ENCODE peak calls at places on chromosomes 12 and 14, in nine cellular contexts. E, D, M, Q, S, H, C, U and F are unnamed samples.

GRCh38 chr12:79174656-79175055 is 310.1 kb downstream of the SYT1 start:
- DNase-seq in H (no peak), E (peak), U (no peak), D (peak), C (peak), S (peak), Q (no peak), M (no peak), F (peak)

GRCh38 chr12:12723147-12723680 is 6.0 kb downstream of the CDKN1B start:
- DNase-seq in D (no peak), E (no peak), S (peak), H (no peak), Q (no peak), U (no peak), C (peak), M (no peak), F (peak)

GRCh38 chr12:499837-500458 is 40.2 kb downstream of the B4GALNT3 start:
- DNase-seq in M (no peak), Q (no peak), H (no peak), C (no peak), D (no peak), U (no peak), S (peak), E (no peak), F (no peak)

GRCh38 chr12:59087077-59087673 is 166.9 kb upstream of the LRIG3 start:
- DNase-seq in U (no peak), C (peak), S (peak), M (no peak), H (no peak), Q (no peak), D (no peak), E (no peak), F (peak)

GRCh38 chr14:99131632-99132271 is 140.2 kb downstream of the BCL11B start:
- DNase-seq in M (no peak), E (no peak), U (no peak), H (no peak), S (no peak), C (no peak), D (no peak), Q (no peak), F (no peak)

GRCh38 chr14:105193916-105194782 is 13.0 kb upstream of the NUDT14 start:
- DNase-seq in M (peak), Q (peak), E (no peak), U (no peak), S (peak), H (no peak), C (peak), D (no peak), F (peak)

GRCh38 chr14:55846852-55847471 is 267.0 kb downstream of the KTN1 start:
- DNase-seq in M (no peak), D (peak), E (no peak), U (no peak), S (peak), C (no peak), H (no peak), Q (no peak), F (no peak)

GRCh38 chr14:22226381-22226780 is 362.6 kb downstream of the DAD1 start:
- DNase-seq in D (no peak), M (no peak), E (peak), H (no peak), C (no peak), S (no peak), Q (peak), U (no peak), F (no peak)

GRCh38 chr12:98421336-98421735 is 94.1 kb upstream of the TMPO start:
- DNase-seq in M (no peak), C (no peak), U (no peak), S (no peak), Q (no peak), D (no peak), H (no peak), E (no peak), F (no peak)

GRCh38 chr12:90984114-90984513 is 20.7 kb downstream of the EPYC start:
- DNase-seq in C (no peak), Q (no peak), H (no peak), M (no peak), E (no peak), D (no peak), U (no peak), S (no peak), F (no peak)

GRCh38 chr12:59780605-59781135 is 184.8 kb downstream of the SLC16A7 start:
- DNase-seq in H (no peak), U (no peak), Q (no peak), M (no peak), D (peak), E (peak), S (peak), C (no peak), F (no peak)

GRCh38 chr12:45273717-45274271 is 57.9 kb downstream of the ANO6 start:
- DNase-seq in E (peak), Q (no peak), C (peak), D (peak), S (peak), M (no peak), U (no peak), H (no peak), F (peak)

GRCh38 chr12:17064834-17065233 is 458.9 kb upstream of the LMO3 start:
- DNase-seq in H (no peak), S (no peak), D (no peak), U (no peak), M (no peak), E (no peak), C (no peak), Q (no peak), F (no peak)

GRCh38 chr12:29157486-29157946 is 8.4 kb downstream of the FAR2 start:
- DNase-seq in Q (no peak), U (no peak), D (peak), S (peak), E (peak), M (no peak), C (peak), H (no peak), F (peak)

GRCh38 chr14:102525213-102526143 is 15.9 kb upstream of the ANKRD9 start:
- DNase-seq in D (no peak), E (peak), U (no peak), M (no peak), S (peak), H (no peak), C (peak), Q (peak), F (peak)

GRCh38 chr14:52076334-52076733 is 7.5 kb upstream of the NID2 start:
- DNase-seq in M (no peak), U (no peak), H (no peak), E (peak), Q (no peak), S (peak), C (peak), D (no peak), F (peak)

GRCh38 chr12:13452955-13453570 is 256.5 kb downstream of the EMP1 start:
- DNase-seq in C (no peak), H (peak), U (no peak), M (no peak), S (no peak), Q (no peak), D (no peak), E (no peak), F (no peak)

GRCh38 chr14:23077962-23078361 is 17.0 kb downstream of the ACIN1 start:
- DNase-seq in Q (no peak), E (no peak), M (no peak), H (no peak), S (no peak), D (no peak), C (no peak), U (no peak), F (no peak)

GRCh38 chr12:52274521-52274920 is at the start of gene KRT86:
- DNase-seq in H (no peak), U (no peak), Q (no peak), E (no peak), S (no peak), C (no peak), D (no peak), M (no peak), F (no peak)

GRCh38 chr12:108727868-108728735 is 3.2 kb downstream of the CORO1C start:
- DNase-seq in D (no peak), Q (no peak), E (no peak), C (no peak), H (no peak), U (no peak), S (no peak), M (no peak), F (no peak)

GRCh38 chr12:25653487-25654175 is 100.5 kb upstream of the LMNTD1 start:
- DNase-seq in M (no peak), U (no peak), E (no peak), D (no peak), H (no peak), Q (no peak), S (peak), C (peak), F (peak)

GRCh38 chr12:113911971-113912760 is 54.0 kb downstream of the RBM19 start:
- DNase-seq in U (no peak), D (no peak), E (no peak), Q (no peak), H (no peak), M (no peak), S (no peak), C (no peak), F (no peak)

GRCh38 chr12:53974084-53975018 is at the start of gene HOTAIR:
- DNase-seq in D (no peak), E (no peak), M (no peak), U (no peak), H (no peak), Q (peak), C (no peak), S (no peak), F (no peak)

GRCh38 chr12:28242888-28243633 is 52.8 kb downstream of the CCDC91 start:
- DNase-seq in E (peak), C (peak), M (no peak), Q (no peak), D (no peak), S (peak), H (no peak), U (no peak), F (peak)

GRCh38 chr12:31915442-31915841 is 43.8 kb upstream of the RESF1 start:
- DNase-seq in Q (no peak), E (no peak), U (no peak), H (no peak), S (no peak), D (no peak), M (no peak), C (no peak), F (no peak)

GRCh38 chr12:24185787-24186186 is 236.3 kb upstream of the SOX5 start:
- DNase-seq in U (no peak), M (no peak), Q (no peak), S (no peak), E (no peak), C (no peak), H (no peak), D (no peak), F (no peak)

GRCh38 chr12:103929051-103929908 is 930 bp upstream of the HSP90B1 start:
- DNase-seq in H (peak), Q (peak), E (peak), D (peak), C (peak), M (peak), U (peak), S (peak), F (peak)

GRCh38 chr14:35287481-35288013 is 4.6 kb upstream of the PSMA6 start:
- DNase-seq in U (no peak), D (no peak), S (peak), C (peak), Q (peak), M (no peak), E (no peak), H (no peak), F (peak)

GRCh38 chr12:109255377-109255776 is 53.7 kb downstream of the FOXN4 start:
- DNase-seq in C (peak), Q (no peak), H (no peak), U (no peak), S (peak), M (no peak), E (peak), D (no peak), F (peak)

GRCh38 chr14:88908216-88908615 is 83.8 kb downstream of the TTC8 start:
- DNase-seq in C (peak), S (no peak), E (no peak), M (no peak), Q (no peak), U (no peak), H (no peak), D (no peak), F (no peak)

GRCh38 chr12:121812320-121812871 is 8.6 kb downstream of the SETD1B start:
- DNase-seq in C (peak), M (peak), Q (peak), D (no peak), H (peak), U (no peak), E (peak), S (peak), F (peak)

GRCh38 chr12:26651566-26652188 is 181.3 kb downstream of the ITPR2 start:
- DNase-seq in Q (peak), S (peak), U (no peak), C (peak), E (peak), M (no peak), D (no peak), H (peak), F (peak)

GRCh38 chr14:53545217-53545616 is 392.1 kb upstream of the DDHD1 start:
- DNase-seq in H (no peak), E (no peak), M (no peak), Q (no peak), S (no peak), U (no peak), D (no peak), C (no peak), F (no peak)

GRCh38 chr14:64938972-64939816 is 3.4 kb downstream of the GPX2 start:
- DNase-seq in H (no peak), S (no peak), D (no peak), M (peak), U (no peak), Q (no peak), C (no peak), E (no peak), F (no peak)

GRCh38 chr12:75721790-75722189 is 210.4 kb upstream of the KRR1 start:
- DNase-seq in C (no peak), E (no peak), Q (no peak), U (no peak), S (no peak), D (no peak), M (no peak), H (no peak), F (no peak)

GRCh38 chr14:95364481-95365209 is 44.9 kb upstream of the CLMN start:
- DNase-seq in Q (no peak), E (no peak), H (no peak), S (no peak), C (no peak), U (no peak), D (no peak), M (no peak), F (no peak)

GRCh38 chr14:61517861-61518802 is 177.2 kb upstream of the HIF1A start:
- DNase-seq in S (peak), H (no peak), E (no peak), M (no peak), D (no peak), C (peak), Q (no peak), U (no peak), F (peak)

GRCh38 chr12:27615331-27615891 is 80.8 kb upstream of the REP15 start:
- DNase-seq in U (no peak), Q (no peak), M (no peak), E (no peak), D (peak), S (peak), C (no peak), H (no peak), F (no peak)

GRCh38 chr12:119406811-119407210 is 72.3 kb downstream of the CCDC60 start:
- DNase-seq in M (no peak), H (no peak), E (no peak), D (no peak), S (no peak), U (no peak), Q (no peak), C (no peak), F (no peak)

GRCh38 chr14:83860757-83861156 is 1669.2 kb upstream of the FLRT2 start:
- DNase-seq in U (no peak), S (no peak), M (no peak), E (no peak), D (no peak), C (no peak), H (no peak), Q (no peak), F (no peak)